ENCODE peak calls at places on chromosome 22, in seven cellular contexts. H, J, M, E, X, Z and N are unnamed samples.

GRCh38 chr22:27461470-27461869 is 340.1 kb downstream of the MN1 start:
- DNase-seq in X (peak; percentile 32), M (peak; percentile 89), Z (no peak), E (peak; percentile 56), J (peak; percentile 68), H (no peak), N (no peak)

GRCh38 chr22:30167327-30167726 is 79.2 kb downstream of the LIF start:
- DNase-seq in H (no peak), E (no peak), X (no peak), J (no peak), Z (no peak), M (no peak), N (no peak)

GRCh38 chr22:34761111-34761510 is 304.8 kb upstream of the ISX start:
- DNase-seq in J (peak; percentile 86), X (no peak), M (peak; percentile 41), Z (no peak), H (no peak), E (no peak), N (no peak)

GRCh38 chr22:32764330-32765116 is 37.0 kb upstream of the TIMP3 start:
- DNase-seq in X (no peak), M (peak; percentile 86), J (peak; percentile 60), Z (no peak), E (no peak), H (no peak), N (no peak)

GRCh38 chr22:37211075-37211852 is 1.0 kb downstream of the SSTR3 start:
- DNase-seq in J (no peak), E (no peak), Z (peak; percentile 45), H (no peak), X (no peak), M (no peak), N (peak; percentile 42)

GRCh38 chr22:37409557-37409956 is 17.7 kb downstream of the ELFN2 start:
- DNase-seq in Z (no peak), J (no peak), X (no peak), M (no peak), E (no peak), H (no peak), N (no peak)

GRCh38 chr22:30045901-30046715 is 34.2 kb upstream of the HORMAD2 start:
- DNase-seq in E (no peak), M (no peak), Z (no peak), H (no peak), X (no peak), J (no peak), N (no peak)

GRCh38 chr22:33018232-33018864 is 39.8 kb downstream of the SYN3 start:
- DNase-seq in J (no peak), X (peak; percentile 79), H (peak; percentile 20), M (peak; percentile 58), E (peak; percentile 10), Z (no peak), N (no peak)

GRCh38 chr22:27628891-27629631 is 172.5 kb downstream of the MN1 start:
- DNase-seq in E (no peak), J (peak; percentile 17), M (peak; percentile 92), Z (no peak), X (no peak), H (no peak), N (no peak)

GRCh38 chr22:20573830-20574615 is 66.6 kb downstream of the MED15 start:
- DNase-seq in M (no peak), J (no peak), H (no peak), E (no peak), Z (peak; percentile 34), X (no peak), N (no peak)

GRCh38 chr22:46262449-46263207 is 515 bp downstream of the PKDREJ start:
- DNase-seq in J (no peak), E (no peak), H (peak; percentile 75), Z (peak; percentile 87), M (peak; percentile 58), X (peak; percentile 50), N (peak; percentile 77)

GRCh38 chr22:31446767-31447166 is 42.9 kb downstream of the EIF4ENIF1 start:
- DNase-seq in M (no peak), J (no peak), H (no peak), X (no peak), E (no peak), Z (no peak), N (no peak)

GRCh38 chr22:31449521-31449920 is 40.1 kb downstream of the EIF4ENIF1 start:
- DNase-seq in Z (no peak), M (no peak), J (no peak), X (no peak), H (no peak), E (no peak), N (no peak)

GRCh38 chr22:31447337-31447736 is 42.3 kb downstream of the EIF4ENIF1 start:
- DNase-seq in Z (no peak), E (no peak), H (no peak), M (no peak), J (no peak), X (no peak), N (no peak)

GRCh38 chr22:31448382-31448781 is 41.3 kb downstream of the EIF4ENIF1 start:
- DNase-seq in H (no peak), E (no peak), Z (no peak), J (no peak), M (no peak), X (no peak), N (no peak)

GRCh38 chr22:31451709-31452571 is 37.7 kb downstream of the EIF4ENIF1 start:
- DNase-seq in J (peak; percentile 44), H (no peak), M (peak; percentile 60), Z (no peak), X (no peak), E (peak; percentile 12), N (no peak)
- TF ChIP-seq CTCF in J (peak; percentile 67), H (no peak), M (peak; percentile 70), Z (peak; percentile 41), X (no peak), E (peak; percentile 60), N (peak; percentile 43)

GRCh38 chr22:42901790-42902508 is 44.9 kb upstream of the ARFGAP3 start:
- DNase-seq in E (no peak), X (no peak), Z (no peak), M (no peak), H (no peak), J (no peak), N (no peak)
- TF ChIP-seq CTCF in E (no peak), X (no peak), Z (peak; percentile 7), M (peak; percentile 39), H (peak; percentile 25), J (peak; percentile 29), N (peak; percentile 57)

GRCh38 chr22:36153756-36154155 is 6.8 kb downstream of the APOL3 start:
- DNase-seq in J (no peak), X (no peak), H (no peak), M (no peak), E (no peak), Z (no peak), N (no peak)

GRCh38 chr22:36155702-36156101 is 4.9 kb downstream of the APOL3 start:
- DNase-seq in M (no peak), J (no peak), X (no peak), Z (peak; percentile 65), H (no peak), E (no peak), N (no peak)

GRCh38 chr22:36149464-36149863 is 11.1 kb downstream of the APOL3 start:
- DNase-seq in J (peak; percentile 13), X (no peak), Z (no peak), M (peak; percentile 52), H (no peak), E (no peak), N (no peak)

GRCh38 chr22:36151006-36151595 is 9.5 kb downstream of the APOL3 start:
- DNase-seq in E (no peak), Z (no peak), J (no peak), H (no peak), X (no peak), M (no peak), N (no peak)

GRCh38 chr22:36152088-36152487 is 8.5 kb downstream of the APOL3 start:
- DNase-seq in M (no peak), X (no peak), E (no peak), H (no peak), Z (no peak), J (no peak), N (no peak)
- TF ChIP-seq CTCF in M (no peak), X (no peak), E (no peak), H (no peak), Z (no peak), J (no peak), N (no peak)

GRCh38 chr22:18091916-18092526 is 14.2 kb downstream of the PEX26 start:
- DNase-seq in M (peak; percentile 30), H (no peak), J (peak; percentile 69), E (no peak), Z (no peak), X (no peak), N (no peak)
- TF ChIP-seq CTCF in M (no peak), H (no peak), J (peak; percentile 39), E (no peak), Z (peak; percentile 17), X (no peak), N (no peak)

DNA sequence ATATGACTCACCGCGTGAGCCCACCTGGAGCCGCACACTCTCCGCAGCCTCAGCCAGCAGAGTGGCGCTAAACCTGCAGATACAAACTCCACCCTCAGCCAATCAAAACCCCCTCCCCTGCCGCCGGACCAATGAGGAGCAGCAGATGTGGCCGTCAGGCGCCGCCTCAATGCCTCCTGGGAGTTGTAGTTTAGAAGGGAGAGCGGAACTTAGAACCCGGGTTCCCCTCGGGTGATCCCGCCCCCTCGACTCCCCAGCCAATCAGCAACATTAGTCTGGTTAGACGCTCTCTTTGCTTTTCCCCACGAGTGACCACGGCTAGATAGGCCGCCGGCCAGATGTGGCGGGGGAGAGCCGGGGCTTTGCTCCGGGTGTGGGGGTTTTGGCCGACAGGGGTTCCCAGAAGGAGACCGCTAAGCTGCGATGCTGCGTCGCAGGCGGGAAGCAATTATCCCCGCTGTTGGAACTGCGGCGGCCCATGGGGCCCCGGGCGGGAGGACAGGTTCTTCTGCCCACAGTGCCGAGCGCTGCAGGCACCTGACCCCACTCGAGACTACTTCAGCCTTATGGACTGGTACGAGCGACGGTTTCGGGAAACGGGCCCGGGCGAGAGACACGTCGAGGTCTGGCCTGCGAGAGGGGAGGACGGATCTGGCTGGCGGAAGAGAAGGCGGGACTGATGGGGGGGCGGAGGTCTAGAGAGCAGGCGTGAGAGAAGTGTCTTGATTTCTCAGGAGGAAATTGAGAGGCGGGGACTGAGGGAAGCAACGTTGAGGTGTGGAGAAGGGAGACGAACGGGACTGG is at the start of the genes CHEK2 and HSCB:
- DNase-seq in Z (peak; percentile 98), X (peak; percentile 95), E (peak; percentile 96), J (peak; percentile 98), H (peak; percentile 91), M (peak; percentile 99), N (peak; percentile 97)
- TF ChIP-seq CTCF in Z (no peak), X (no peak), E (no peak), J (no peak), H (no peak), M (no peak), N (no peak)

DNA sequence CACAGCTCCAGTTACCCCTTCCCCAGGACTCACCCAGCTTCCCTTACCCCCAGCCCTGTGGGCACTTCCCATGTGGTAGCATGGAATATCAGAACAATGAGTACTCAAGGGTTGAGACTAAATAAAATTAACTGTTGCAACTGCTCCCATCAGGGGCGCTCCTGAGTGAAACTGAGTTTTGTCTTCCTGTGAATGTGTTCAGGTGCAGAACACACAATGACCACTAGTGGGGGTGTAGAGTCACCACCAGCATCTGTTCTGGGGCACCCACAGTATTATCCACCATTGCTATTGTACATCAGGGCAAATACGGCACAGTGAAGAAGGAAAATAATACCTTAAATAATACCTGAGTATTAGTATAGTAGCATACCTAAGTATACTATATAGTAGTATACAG is 689.7 kb downstream of the TBC1D22A start:
- DNase-seq in J (no peak), M (no peak), E (no peak), Z (no peak), H (no peak), X (no peak), N (no peak)
- TF ChIP-seq CTCF in J (no peak), M (no peak), E (no peak), Z (peak; percentile 44), H (no peak), X (no peak), N (no peak)

GRCh38 chr22:44335903-44336803 is 23.4 kb upstream of the SHISAL1 start:
- DNase-seq in X (no peak), Z (no peak), M (peak; percentile 48), E (no peak), J (no peak), H (no peak), N (no peak)
- TF ChIP-seq CTCF in X (no peak), Z (no peak), M (peak; percentile 30), E (no peak), J (peak; percentile 51), H (no peak), N (no peak)